ENCODE peak calls at places on chromosomes 11 and 22, in five cellular contexts. M is esophagus squamous epithelium, Z is PC-3, C is heart left ventricle, K is GM12865. L is an unnamed sample.

GRCh38 chr11:47161134-47161854 is 15.4 kb downstream of the ARFGAP2 start:
- DNase-seq in M (no peak), Z (peak; percentile 71), C (peak; percentile 59), K (peak; percentile 79), L (no peak)

GRCh38 chr11:125166347-125166841 is 1.8 kb downstream of the PKNOX2 start:
- DNase-seq in M (no peak), Z (no peak), C (no peak), K (no peak), L (no peak)

GRCh38 chr11:1047576-1048156 is 11.1 kb upstream of the MUC6 start:
- DNase-seq in M (no peak), Z (no peak), C (no peak), K (no peak), L (no peak)

GRCh38 chr11:98587884-98588283 is 432.9 kb upstream of the CNTN5 start:
- DNase-seq in M (no peak), Z (no peak), C (no peak), K (no peak), L (no peak)

GRCh38 chr11:111922803-111923202 is 4.1 kb downstream of the C11orf52 start:
- DNase-seq in M (no peak), Z (peak; percentile 65), C (no peak), K (no peak), L (peak; percentile 72)

GRCh38 chr11:98495601-98496000 is 525.1 kb upstream of the CNTN5 start:
- DNase-seq in M (no peak), Z (no peak), C (no peak), K (no peak), L (no peak)

GRCh38 chr11:2471048-2471803 is 26.4 kb downstream of the KCNQ1 start:
- DNase-seq in M (no peak), Z (no peak), C (no peak), K (no peak), L (no peak)

GRCh38 chr11:12281571-12282478 is 95.5 kb upstream of the PARVA start:
- DNase-seq in M (no peak), Z (peak; percentile 87), C (peak; percentile 78), K (peak; percentile 78), L (no peak)

GRCh38 chr11:33234397-33235168 is 22.6 kb upstream of the HIPK3 start:
- DNase-seq in M (no peak), Z (no peak), C (no peak), K (no peak), L (no peak)

GRCh38 chr22:20256042-20256441 is 12.1 kb downstream of the RTN4R start:
- DNase-seq in M (no peak), Z (no peak), C (no peak), K (no peak), L (no peak)

GRCh38 chr11:118605116-118605867 is 2.1 kb upstream of the PHLDB1 start:
- DNase-seq in M (no peak), Z (no peak), C (peak; percentile 86), K (no peak), L (peak; percentile 38)

GRCh38 chr22:37169947-37170688 is 17.9 kb downstream of the C1QTNF6 start:
- DNase-seq in M (no peak), Z (no peak), C (peak; percentile 10), K (no peak), L (no peak)

GRCh38 chr11:102143867-102144266 is 33.6 kb downstream of the YAP1 start:
- DNase-seq in M (no peak), Z (no peak), C (no peak), K (no peak), L (no peak)

GRCh38 chr11:12435264-12435663 is 57.9 kb downstream of the PARVA start:
- DNase-seq in M (no peak), Z (no peak), C (no peak), K (no peak), L (no peak)

GRCh38 chr11:86594746-86595145 is 77.7 kb downstream of the ME3 start:
- DNase-seq in M (no peak), Z (peak; percentile 57), C (no peak), K (no peak), L (no peak)

GRCh38 chr11:14934641-14935351 is 37.4 kb downstream of the CALCA start:
- DNase-seq in M (no peak), Z (no peak), C (no peak), K (no peak), L (no peak)

DNA sequence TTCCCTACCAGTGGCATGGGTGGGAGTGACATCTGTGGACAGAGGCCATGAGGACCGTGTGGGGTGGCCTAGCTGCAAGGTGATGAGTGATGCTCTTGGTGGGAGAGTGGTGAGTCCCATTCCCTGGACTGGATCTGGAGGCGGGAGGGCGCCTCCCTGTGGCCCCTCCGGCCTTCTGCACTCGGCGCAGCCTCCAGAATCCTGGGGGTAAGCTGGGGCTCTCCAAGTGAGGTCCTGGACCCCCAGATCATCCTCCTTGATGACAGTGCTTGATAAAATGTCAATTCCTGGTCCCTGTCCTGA is 32.3 kb upstream of the PRR5 start:
- DNase-seq in M (no peak), Z (no peak), C (no peak), K (no peak), L (no peak)
- TF ChIP-seq CTCF in M (peak; percentile 23), Z (peak; percentile 36), C (no peak), K (no peak), L (peak; percentile 49)

GRCh38 chr11:65640483-65641207 is 2.7 kb downstream of the SIPA1 start:
- DNase-seq in M (no peak), Z (no peak), C (peak; percentile 64), K (peak; percentile 59), L (no peak)
- H3K4me3 ChIP-seq in M (peak overlapping the region; percentile 81), Z (no peak overlapping the region), C (peak overlapping the region; percentile 92), K (peak overlapping the region; percentile 91), L (no peak overlapping the region)

GRCh38 chr22:27438271-27438980 is 363.1 kb downstream of the MN1 start:
- DNase-seq in M (no peak), Z (peak; percentile 43), C (no peak), K (no peak), L (no peak)
- TF ChIP-seq CTCF in M (no peak), Z (peak; percentile 13), C (no peak), K (no peak), L (no peak)

GRCh38 chr11:71330349-71330748 is 78.0 kb upstream of the SHANK2 start:
- DNase-seq in M (no peak), Z (no peak), C (no peak), K (no peak), L (no peak)
- H3K4me3 ChIP-seq in M (no peak overlapping the region), Z (no peak overlapping the region), C (no peak overlapping the region), K (no peak overlapping the region), L (no peak overlapping the region)

DNA sequence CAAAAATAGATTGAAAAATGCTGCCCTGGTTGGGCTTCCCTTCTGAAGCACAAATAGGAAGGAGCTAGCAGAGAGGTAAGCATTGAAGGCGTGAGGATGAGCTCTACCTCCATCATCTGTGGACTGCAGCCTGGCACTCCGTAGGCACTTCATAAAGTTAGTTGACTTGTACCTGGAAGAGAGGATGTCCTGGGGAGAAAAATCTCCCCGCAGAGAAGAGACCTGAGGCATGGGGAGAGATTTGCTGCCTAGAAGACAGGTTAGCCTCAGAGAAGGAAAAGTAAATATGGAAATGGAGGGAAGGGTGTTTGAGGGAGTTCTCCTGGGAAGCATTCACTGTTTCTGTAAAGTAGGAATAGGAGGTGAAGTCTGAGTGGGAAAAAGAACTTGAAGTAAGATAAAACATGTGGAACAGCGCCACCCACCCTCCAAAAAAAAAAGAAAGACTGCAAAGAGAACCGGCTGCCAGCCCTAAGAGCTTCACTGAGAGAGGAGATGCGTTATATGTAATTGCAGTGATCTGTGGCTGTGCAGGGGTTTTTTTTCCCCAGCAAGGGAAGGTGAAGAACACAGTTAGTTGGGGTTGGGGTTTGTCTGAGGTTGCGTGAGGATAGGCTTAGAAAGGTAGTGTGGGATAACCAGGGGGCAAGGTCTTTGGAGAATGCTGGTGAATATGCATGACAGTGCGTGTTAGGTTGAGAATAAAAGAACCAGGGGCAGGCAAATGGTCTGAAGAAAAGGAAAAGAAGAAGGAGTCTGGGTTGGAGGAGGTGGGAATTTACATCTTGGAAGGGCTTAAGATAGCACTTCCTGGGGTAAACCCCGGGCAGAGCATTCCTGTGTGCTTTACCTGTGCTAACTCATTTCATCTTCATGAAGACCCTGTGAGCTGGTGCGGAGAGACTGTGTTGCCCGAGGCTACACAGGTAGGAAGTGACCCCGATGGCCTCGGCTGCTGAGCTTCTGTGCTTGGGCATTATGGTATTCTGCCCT is 16.0 kb downstream of the TNRC6B start:
- DNase-seq in M (no peak), Z (peak; percentile 31), C (no peak), K (no peak), L (no peak)
- TF ChIP-seq CTCF in M (peak; percentile 31), Z (peak; percentile 62), C (peak; percentile 30), K (peak; percentile 2), L (peak; percentile 10)

DNA sequence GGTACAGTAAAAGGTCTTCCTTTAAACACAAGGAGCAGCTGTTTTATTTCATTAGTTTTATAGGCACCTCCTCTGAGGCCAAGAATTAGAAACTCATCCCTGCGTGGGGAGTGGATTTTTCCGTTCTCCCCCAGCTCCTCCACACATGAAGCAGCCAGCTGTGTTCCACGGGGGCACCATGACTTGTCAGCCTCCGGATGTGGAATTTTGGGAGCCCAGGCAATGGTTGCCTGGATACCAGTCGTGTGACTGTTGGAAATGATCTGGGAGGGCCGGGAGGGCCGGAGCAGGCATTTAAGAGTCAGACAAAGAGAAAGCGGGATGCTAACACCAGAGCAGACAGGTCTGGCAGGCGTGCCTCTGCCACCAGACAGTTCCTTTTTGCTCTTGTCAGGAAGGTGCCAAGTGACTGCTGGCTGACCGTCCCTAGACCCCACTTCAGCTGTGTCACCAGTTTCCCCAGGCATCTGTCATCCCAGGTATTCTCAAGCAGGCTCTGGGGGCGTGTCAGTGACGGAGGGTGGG is 15.9 kb upstream of the CDC42EP2 start:
- DNase-seq in M (no peak), Z (no peak), C (peak; percentile 83), K (no peak), L (no peak)
- H3K4me3 ChIP-seq in M (no peak overlapping the region), Z (no peak overlapping the region), C (no peak overlapping the region), K (no peak overlapping the region), L (no peak overlapping the region)